ENCODE peak calls at places on chromosomes 2 and 18, in four cellular contexts. H, F, P and Y are unnamed samples. For H3K36me3, the result is how much of the 10 kb centered on the place peaks cover.

GRCh38 chr2:228282371-228282770 is 100.9 kb upstream of the SPHKAP start:
- DNase-seq in F (no peak), H (no peak), P (no peak), Y (no peak)

GRCh38 chr2:86498468-86499260 is 57.5 kb downstream of the KDM3A start:
- DNase-seq in H (no peak), F (no peak), P (peak), Y (no peak)

GRCh38 chr2:64482765-64483504 is 29.0 kb downstream of the LGALSL start:
- DNase-seq in P (peak), F (no peak), H (no peak), Y (no peak)

GRCh38 chr2:160432633-160433032 is 61.0 kb downstream of the RBMS1 start:
- DNase-seq in F (no peak), P (peak), H (no peak), Y (no peak)

GRCh38 chr2:28627722-28628480 is 123.7 kb upstream of the PPP1CB start:
- DNase-seq in H (no peak), P (no peak), F (no peak), Y (no peak)

GRCh38 chr18:48824231-48824970 is 126.4 kb downstream of the SMAD7 start:
- DNase-seq in P (no peak), F (no peak), H (no peak), Y (no peak)

GRCh38 chr2:234873828-234874173 is 78.0 kb upstream of the SH3BP4 start:
- DNase-seq in H (no peak), P (no peak), F (no peak), Y (no peak)

GRCh38 chr2:207727256-207727655 is 15.8 kb downstream of the CCNYL1 start:
- DNase-seq in P (peak), F (no peak), H (no peak), Y (no peak)

GRCh38 chr18:2825613-2826205 is 21.1 kb upstream of the EMILIN2 start:
- DNase-seq in F (no peak), H (no peak), P (no peak), Y (no peak)

GRCh38 chr2:49068613-49069012 is 85.7 kb downstream of the FSHR start:
- DNase-seq in F (no peak), H (no peak), P (no peak), Y (no peak)

GRCh38 chr2:212842544-212843185 is 304.1 kb upstream of the ERBB4 start:
- DNase-seq in P (peak), F (no peak), H (no peak), Y (no peak)

GRCh38 chr2:69770193-69770702 is 28.3 kb downstream of the ANXA4 start:
- DNase-seq in F (no peak), H (no peak), P (peak), Y (no peak)

GRCh38 chr18:55314615-55315237 is 273.3 kb downstream of the TCF4 start:
- DNase-seq in F (no peak), P (no peak), H (no peak), Y (no peak)

DNA sequence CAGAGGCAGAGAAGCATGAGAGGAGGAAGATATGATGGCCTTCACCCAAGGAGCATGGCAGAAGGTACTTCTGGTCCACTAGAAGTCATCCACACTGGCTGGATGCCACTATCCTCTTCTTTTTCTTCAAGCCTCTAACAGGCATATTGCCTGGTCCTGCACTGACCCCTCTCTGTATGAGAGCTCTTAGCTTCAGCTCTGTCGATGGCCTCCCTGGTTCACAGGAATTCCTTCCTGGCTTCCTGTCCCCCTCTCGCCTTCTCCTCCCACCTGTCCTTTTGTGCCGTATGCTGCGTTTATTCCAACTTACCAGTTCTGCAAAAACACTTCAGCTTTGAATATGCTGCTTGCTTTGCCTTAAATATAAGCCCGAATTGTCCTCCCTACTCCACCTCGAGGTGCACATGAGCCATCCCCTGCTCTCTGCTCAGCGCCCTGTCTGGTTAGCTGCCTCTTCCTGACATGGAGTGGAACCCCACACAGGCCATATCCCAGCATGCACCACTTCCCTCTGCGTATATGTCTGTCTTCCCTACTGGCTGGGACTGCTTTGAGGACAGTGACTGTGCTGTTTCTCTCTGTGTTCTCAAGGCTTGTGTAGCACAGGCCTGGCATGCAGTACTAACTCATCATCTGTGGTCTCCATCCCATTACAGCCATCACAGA is 474.9 kb downstream of the EIPR1 start:
- DNase-seq in H (no peak), P (no peak), F (no peak), Y (no peak)
- TF ChIP-seq CTCF in H (no peak), P (no peak), F (no peak), Y (no peak)

DNA sequence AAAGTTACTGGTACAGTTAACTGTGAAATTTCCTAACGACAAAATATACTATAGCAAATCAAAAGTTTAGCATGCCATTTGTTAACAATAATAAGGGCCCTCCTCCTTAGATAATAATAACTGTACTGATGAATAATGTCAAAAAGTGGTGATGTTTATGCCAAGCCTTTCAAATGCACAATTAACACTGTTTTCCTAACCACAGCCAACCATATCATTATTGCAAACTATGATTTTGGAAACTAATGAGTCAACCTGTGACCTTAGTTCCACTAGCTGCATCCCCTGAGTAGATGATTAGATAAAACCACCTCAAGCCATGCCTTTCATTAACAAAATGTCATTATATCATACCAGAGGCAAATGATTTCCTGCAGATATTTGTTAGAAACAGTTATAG is 25.1 kb upstream of the GPR75 start:
- DNase-seq in F (no peak), P (no peak), H (no peak), Y (no peak)
- H3K36me3 ChIP-seq in F (under half), P (under half), H (half or more), Y (under half)

DNA sequence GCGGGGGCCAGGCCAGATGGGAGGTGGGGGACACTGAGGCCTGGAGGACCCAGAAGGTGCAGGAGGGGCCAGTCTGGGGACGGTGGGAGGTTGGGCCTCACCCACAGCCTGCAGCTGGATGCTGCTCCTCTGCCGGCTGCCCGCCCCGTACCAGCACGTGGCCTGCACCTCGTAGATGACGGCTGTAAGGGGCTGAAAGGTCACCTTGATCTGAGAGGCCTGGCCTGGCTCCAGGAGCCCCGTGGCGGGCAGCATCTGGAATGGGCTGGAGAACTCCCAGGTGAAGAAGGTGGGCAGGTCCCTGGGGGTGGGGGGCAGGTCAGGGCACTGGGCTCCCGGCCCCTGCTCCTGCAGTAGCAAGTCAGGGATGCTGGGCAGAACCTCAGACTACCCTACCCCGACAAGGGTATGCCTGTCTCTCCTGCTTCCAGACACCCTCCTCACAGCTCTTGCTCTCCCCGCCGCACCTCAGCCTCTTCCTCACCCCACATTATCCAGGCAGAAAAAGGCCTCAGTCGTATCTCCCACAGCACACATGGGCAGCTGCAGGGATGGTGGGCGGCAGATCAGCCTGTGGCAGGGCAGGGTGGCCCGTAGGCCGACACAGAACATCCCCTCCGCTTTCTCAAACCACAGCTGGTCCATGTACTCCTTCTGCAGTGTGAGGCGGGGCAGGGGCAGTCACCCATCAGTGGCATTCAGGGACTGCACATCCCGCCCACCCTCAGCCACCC is 10.1 kb downstream of the CFAP65 start:
- DNase-seq in H (no peak), F (no peak), P (no peak), Y (no peak)
- H3K4me3 ChIP-seq in H (no peak), F (no peak), P (no peak), Y (no peak)

GRCh38 chr2:98637401-98638144 is 29.2 kb downstream of the UNC50 start:
- DNase-seq in P (no peak), H (no peak), F (no peak), Y (peak)

GRCh38 chr2:98632351-98632750 is 24.0 kb downstream of the UNC50 start:
- DNase-seq in H (no peak), P (no peak), F (no peak), Y (no peak)

GRCh38 chr2:98634406-98635092 is 26.2 kb downstream of the UNC50 start:
- DNase-seq in F (no peak), P (peak), H (no peak), Y (no peak)
- TF ChIP-seq CTCF in F (no peak), P (peak), H (peak), Y (peak)

GRCh38 chr2:159366538-159366937 is 80.0 kb upstream of the WDSUB1 start:
- DNase-seq in P (no peak), F (no peak), H (no peak), Y (no peak)
- H3K36me3 ChIP-seq in P (under half), F (under half), H (under half), Y (under half)

GRCh38 chr18:69945220-69946114 is 2.2 kb downstream of the CD226 start:
- DNase-seq in H (no peak), P (no peak), F (no peak), Y (no peak)
- H3K4me3 ChIP-seq in H (no peak), P (no peak), F (no peak), Y (peak)

GRCh38 chr2:201430839-201431238 is 20.4 kb downstream of the TRAK2 start:
- DNase-seq in H (no peak), P (no peak), F (no peak), Y (no peak)
- TF ChIP-seq CTCF in H (no peak), P (no peak), F (no peak), Y (no peak)

GRCh38 chr2:105388971-105389381 is 9.9 kb downstream of the FHL2 start:
- DNase-seq in F (no peak), H (no peak), P (no peak), Y (no peak)
- H3K36me3 ChIP-seq in F (under half), H (under half), P (under half), Y (under half)

DNA sequence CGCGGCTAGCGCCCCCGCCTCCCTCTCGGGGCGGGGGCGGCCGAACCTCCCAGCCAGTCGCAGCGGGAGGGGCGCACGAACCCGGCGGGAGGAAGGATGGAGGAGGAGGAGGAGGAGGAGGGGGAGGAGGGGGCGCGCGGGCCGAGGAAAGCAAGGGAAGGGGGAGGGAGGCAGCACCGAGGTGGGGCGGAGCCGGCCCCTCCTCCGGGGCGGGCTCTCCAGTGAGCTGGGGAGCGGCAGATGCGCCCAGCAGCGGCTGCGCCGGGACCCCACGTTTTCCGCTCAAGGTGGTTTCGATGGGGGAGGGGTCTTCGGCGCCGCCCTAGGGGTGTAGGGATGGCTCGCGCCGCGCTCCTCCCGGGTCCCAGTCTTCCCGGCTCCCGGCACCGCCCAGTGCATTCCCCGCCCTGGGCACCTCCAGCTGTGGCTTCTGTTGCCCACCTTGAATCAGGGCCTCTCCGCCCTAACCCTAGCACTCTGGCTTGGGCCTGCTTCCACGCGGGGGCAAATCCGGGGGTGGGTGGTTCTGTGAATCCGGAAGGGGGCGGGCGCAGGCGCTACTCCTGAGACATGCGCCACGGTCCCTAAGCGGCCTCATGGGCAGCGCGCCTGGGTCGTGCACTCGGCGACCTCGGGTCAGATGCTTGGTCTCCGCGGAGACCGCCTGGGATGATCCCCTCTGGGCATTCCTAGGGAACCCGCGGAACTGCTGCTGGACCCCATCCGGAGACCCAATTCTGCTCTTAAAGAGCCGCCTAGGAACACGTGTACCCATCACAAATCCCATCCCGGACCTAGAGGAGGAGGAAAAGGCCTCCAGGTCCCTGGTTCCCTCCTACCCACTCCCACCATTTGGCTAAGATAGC is at the start of gene FBXO41:
- DNase-seq in F (peak), H (peak), P (no peak), Y (peak)
- H3K4me3 ChIP-seq in F (peak), H (peak), P (peak), Y (peak)

GRCh38 chr2:10521356-10521755 is 73.2 kb upstream of the ODC1 start:
- DNase-seq in H (no peak), F (no peak), P (no peak), Y (no peak)

GRCh38 chr2:10518470-10519060 is 70.4 kb upstream of the ODC1 start:
- DNase-seq in P (no peak), H (no peak), F (no peak), Y (no peak)

GRCh38 chr2:10520926-10521325 is 72.8 kb upstream of the ODC1 start:
- DNase-seq in F (no peak), H (no peak), P (no peak), Y (no peak)

GRCh38 chr2:10519067-10519740 is 71.1 kb upstream of the ODC1 start:
- DNase-seq in F (no peak), P (no peak), H (no peak), Y (no peak)

DNA sequence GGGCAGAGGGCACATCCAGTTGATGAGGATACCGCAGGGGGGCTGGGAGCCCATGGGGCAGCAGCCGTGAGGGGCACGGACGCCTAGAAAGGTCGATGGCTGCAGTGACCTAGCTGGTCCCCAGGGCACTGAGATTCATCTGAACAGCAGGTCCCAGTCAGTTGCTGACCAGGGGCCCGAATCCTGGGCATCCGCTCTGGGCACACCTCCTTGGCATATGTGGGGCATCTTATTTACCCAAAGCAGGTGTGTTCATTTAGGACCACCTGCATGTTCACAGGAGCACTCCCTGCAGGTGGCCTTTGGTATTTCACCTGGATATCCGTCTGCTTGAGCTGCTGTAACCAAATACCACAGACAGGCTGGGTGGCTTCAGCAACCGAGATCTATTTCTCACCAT is 72.0 kb upstream of the ODC1 start:
- DNase-seq in H (peak), F (no peak), P (no peak), Y (no peak)
- TF ChIP-seq CTCF in H (peak), F (no peak), P (no peak), Y (no peak)